ENCODE peak calls at places on chromosomes 4 and X, in five cellular contexts. J is T-helper 9 cell; U is CD4-positive, alpha-beta T cell; V is GM06990; M is GM13976. Y is an unnamed sample.

GRCh38 chr4:87087015-87087920 is 133.2 kb downstream of the KLHL8 start:
- DNase-seq in U (no peak), J (no peak), V (no peak), M (no peak), Y (no peak)

GRCh38 chr4:113781439-113782040 is 20.0 kb upstream of the CAMK2D start:
- DNase-seq in J (no peak), V (no peak), U (no peak), M (peak; percentile 42), Y (no peak)

GRCh38 chrX:25968920-25969319 is 169.2 kb upstream of the MAGEB18 start:
- DNase-seq in U (no peak), J (no peak), V (no peak), M (peak; percentile 10), Y (no peak)

GRCh38 chrX:30065226-30065625 is 150.1 kb upstream of the MAGEB2 start:
- DNase-seq in M (no peak), U (no peak), V (no peak), J (no peak), Y (peak; percentile 55)

GRCh38 chr4:126627255-126627654 is 1005.5 kb upstream of the INTU start:
- DNase-seq in M (no peak), U (no peak), V (no peak), J (no peak), Y (no peak)

GRCh38 chrX:40661489-40661888 is 14.1 kb upstream of the CXorf38 start:
- DNase-seq in J (no peak), M (no peak), V (no peak), U (no peak), Y (no peak)

GRCh38 chrX:68896581-68896980 is 67.8 kb downstream of the EFNB1 start:
- DNase-seq in V (no peak), J (no peak), U (no peak), M (no peak), Y (no peak)

GRCh38 chrX:19630776-19631707 is 115.7 kb upstream of the MAP3K15 start:
- DNase-seq in M (no peak), J (no peak), U (no peak), V (no peak), Y (no peak)

GRCh38 chr4:85102606-85103005 is 136.1 kb upstream of the WDFY3 start:
- DNase-seq in V (no peak), J (no peak), U (no peak), M (no peak), Y (no peak)

GRCh38 chr4:732911-733630 is 27.4 kb downstream of the PCGF3 start:
- DNase-seq in J (no peak), U (no peak), M (no peak), V (no peak), Y (no peak)

GRCh38 chr4:156933633-156934258 is 37.9 kb downstream of the PDGFC start:
- DNase-seq in V (no peak), M (no peak), J (no peak), U (no peak), Y (peak; percentile 97)

GRCh38 chr4:184959309-184959708 is 59.0 kb upstream of the HELT start:
- DNase-seq in V (no peak), J (no peak), M (no peak), U (no peak), Y (no peak)

GRCh38 chrX:14554132-14554715 is 24.9 kb downstream of the GLRA2 start:
- DNase-seq in J (no peak), M (no peak), U (no peak), V (no peak), Y (no peak)

GRCh38 chr4:793941-794621 is 31.8 kb downstream of the CPLX1 start:
- DNase-seq in J (no peak), U (no peak), M (no peak), V (peak; percentile 75), Y (no peak)

GRCh38 chrX:124994404-124994803 is 325.3 kb upstream of the TEX13C start:
- DNase-seq in J (no peak), M (no peak), U (no peak), V (no peak), Y (no peak)

GRCh38 chr4:27055226-27055760 is 194.7 kb downstream of the STIM2 start:
- DNase-seq in U (no peak), M (no peak), J (no peak), V (no peak), Y (no peak)

GRCh38 chrX:140057001-140057411 is 91.7 kb upstream of the CXorf66 start:
- DNase-seq in V (peak; percentile 8), J (peak; percentile 48), U (peak; percentile 40), M (peak; percentile 58), Y (peak; percentile 35)

GRCh38 chrX:152907084-152907651 is 9.3 kb downstream of the ZNF185 start:
- DNase-seq in V (no peak), M (no peak), U (no peak), J (no peak), Y (peak; percentile 93)

GRCh38 chr4:14771091-14771490 is 231.2 kb upstream of the CPEB2 start:
- DNase-seq in M (no peak), J (no peak), U (no peak), V (no peak), Y (no peak)

GRCh38 chrX:19342331-19342906 is 1.3 kb upstream of the PDHA1 start:
- DNase-seq in M (no peak), V (no peak), J (no peak), U (no peak), Y (no peak)

GRCh38 chr4:165877291-165877690 is 4.3 kb downstream of the TLL1 start:
- DNase-seq in J (no peak), V (no peak), M (no peak), U (no peak), Y (no peak)

GRCh38 chr4:108045687-108046024 is 56.0 kb downstream of the HADH start:
- DNase-seq in V (no peak), J (no peak), M (no peak), U (no peak), Y (peak; percentile 18)

Y was measured in astrocyte.